ENCODE peak calls at places on chromosomes 16 and 17, in seven cellular contexts. F is thoracic aorta; Z is Calu3; D is activated T-helper 2 cell treated with anti-CD3 and anti-CD28 coated beads, Interferon-gamma antibody, Interleukin-2, Interleukin-4, amounts not matched to agents 10 μg/mL and 5 μg/mL and 100 μg/mL, durations not matched to agents 14 hours and 24 hours and 36 hours; M is A549; S is stimulated activated CD8-positive, alpha-beta memory T cell treated with anti-CD3 and anti-CD28 coated beads, Interleukin-7, amount 100 ng/mL, for 1 hour; H is NCI-H1092. L is an unnamed sample.

GRCh38 chr17:20073056-20073979 is 64.2 kb downstream of the SPECC1 start:
- DNase-seq in Z (no peak), S (peak; percentile 10), F (no peak), M (no peak), D (peak; percentile 39), H (no peak), L (no peak)

GRCh38 chr16:58471209-58471975 is 28.6 kb upstream of the NDRG4 start:
- DNase-seq in S (no peak), Z (no peak), H (no peak), D (no peak), F (no peak), M (no peak), L (no peak)

GRCh38 chr17:8951210-8951609 is 14.3 kb downstream of the PIK3R5 start:
- DNase-seq in H (no peak), Z (no peak), S (no peak), F (no peak), M (no peak), D (no peak), L (no peak)

GRCh38 chr17:76239538-76240274 is 587 bp downstream of the RNF157 start:
- DNase-seq in D (no peak), F (no peak), S (no peak), Z (no peak), H (no peak), M (no peak), L (no peak)

GRCh38 chr17:35846055-35846809 is 22.5 kb downstream of the HEATR9 start:
- DNase-seq in Z (no peak), S (no peak), H (no peak), D (no peak), F (no peak), M (no peak), L (no peak)

GRCh38 chr17:28985950-28986713 is 19.7 kb downstream of the SEZ6 start:
- DNase-seq in D (no peak), H (peak; percentile 69), F (no peak), Z (no peak), S (no peak), M (no peak), L (no peak)

GRCh38 chr17:13374203-13375143 is 227.3 kb downstream of the HS3ST3A1 start:
- DNase-seq in S (no peak), D (no peak), F (no peak), H (no peak), Z (no peak), M (no peak), L (no peak)

GRCh38 chr17:69500911-69501429 is 86.5 kb downstream of the MAP2K6 start:
- DNase-seq in M (no peak), F (no peak), D (no peak), Z (no peak), H (peak; percentile 94), S (no peak), L (peak; percentile 29)